ENCODE peak calls at places on chromosomes 5 and 9, in six cellular contexts. One of them, this sample, is unnamed.
A peak's percentile ranks its signal among the peaks of the same experiment; 100 is the strongest.

GRCh38 chr5:74334034-74334433 is 306.5 kb downstream of the ENC1 start:
- DNase-seq in neuronal stem cell: no peak
- DNase-seq in SJSA1: no peak
- DNase-seq in foreskin keratinocyte: no peak
- DNase-seq in CD4-positive, alpha-beta T cell: no peak
- DNase-seq in GM12878: no peak
- DNase-seq in this sample: no peak

GRCh38 chr9:30799527-30800101 is 1584.8 kb upstream of the ACO1 start:
- DNase-seq in CD4-positive, alpha-beta T cell: no peak
- DNase-seq in neuronal stem cell: no peak
- DNase-seq in foreskin keratinocyte: no peak
- DNase-seq in SJSA1: no peak
- DNase-seq in GM12878: no peak
- DNase-seq in this sample: peak; percentile 21

GRCh38 chr5:97909541-97909940 is 726.5 kb upstream of the RIOK2 start:
- DNase-seq in foreskin keratinocyte: peak; percentile 75
- DNase-seq in CD4-positive, alpha-beta T cell: no peak
- DNase-seq in neuronal stem cell: no peak
- DNase-seq in SJSA1: no peak
- DNase-seq in GM12878: no peak
- DNase-seq in this sample: no peak

GRCh38 chr9:116605060-116605459 is 82.0 kb upstream of the TRIM32 start:
- DNase-seq in neuronal stem cell: no peak
- DNase-seq in GM12878: no peak
- DNase-seq in CD4-positive, alpha-beta T cell: no peak
- DNase-seq in foreskin keratinocyte: no peak
- DNase-seq in SJSA1: no peak
- DNase-seq in this sample: peak; percentile 12

GRCh38 chr5:123344819-123345426 is 78.3 kb downstream of the CEP120 start:
- DNase-seq in foreskin keratinocyte: peak; percentile 28
- DNase-seq in neuronal stem cell: peak; percentile 2
- DNase-seq in CD4-positive, alpha-beta T cell: no peak
- DNase-seq in SJSA1: no peak
- DNase-seq in GM12878: no peak
- DNase-seq in this sample: no peak

GRCh38 chr5:13932561-13932960 is 11.9 kb downstream of the DNAH5 start:
- DNase-seq in neuronal stem cell: no peak
- DNase-seq in foreskin keratinocyte: peak; percentile 98
- DNase-seq in GM12878: no peak
- DNase-seq in SJSA1: no peak
- DNase-seq in CD4-positive, alpha-beta T cell: no peak
- DNase-seq in this sample: no peak

GRCh38 chr5:164336276-164336675 is 830.9 kb downstream of the MAT2B start:
- DNase-seq in SJSA1: no peak
- DNase-seq in GM12878: no peak
- DNase-seq in foreskin keratinocyte: no peak
- DNase-seq in neuronal stem cell: no peak
- DNase-seq in CD4-positive, alpha-beta T cell: no peak
- DNase-seq in this sample: no peak

GRCh38 chr9:86246752-86247161 is 12.7 kb downstream of the C9orf153 start:
- DNase-seq in neuronal stem cell: no peak
- DNase-seq in SJSA1: no peak
- DNase-seq in GM12878: peak; percentile 80
- DNase-seq in CD4-positive, alpha-beta T cell: no peak
- DNase-seq in foreskin keratinocyte: no peak
- DNase-seq in this sample: no peak

GRCh38 chr5:173123416-173123815 is 20.9 kb upstream of the BNIP1 start:
- DNase-seq in foreskin keratinocyte: no peak
- DNase-seq in neuronal stem cell: no peak
- DNase-seq in SJSA1: no peak
- DNase-seq in GM12878: no peak
- DNase-seq in CD4-positive, alpha-beta T cell: no peak
- DNase-seq in this sample: no peak

GRCh38 chr9:31355965-31356364 is 1028.5 kb upstream of the ACO1 start:
- DNase-seq in CD4-positive, alpha-beta T cell: no peak
- DNase-seq in GM12878: no peak
- DNase-seq in SJSA1: no peak
- DNase-seq in neuronal stem cell: no peak
- DNase-seq in foreskin keratinocyte: no peak
- DNase-seq in this sample: no peak

GRCh38 chr9:31034311-31034710 is 1350.1 kb upstream of the ACO1 start:
- DNase-seq in CD4-positive, alpha-beta T cell: no peak
- DNase-seq in SJSA1: no peak
- DNase-seq in foreskin keratinocyte: no peak
- DNase-seq in GM12878: no peak
- DNase-seq in neuronal stem cell: no peak
- DNase-seq in this sample: no peak

GRCh38 chr9:126617003-126617739 is 3.4 kb downstream of the LMX1B start:
- DNase-seq in CD4-positive, alpha-beta T cell: no peak
- DNase-seq in SJSA1: no peak
- DNase-seq in GM12878: no peak
- DNase-seq in neuronal stem cell: no peak
- DNase-seq in foreskin keratinocyte: no peak
- DNase-seq in this sample: no peak

GRCh38 chr5:135307143-135307903 is 91.7 kb downstream of the MACROH2A1 start:
- DNase-seq in foreskin keratinocyte: no peak
- DNase-seq in SJSA1: peak; percentile 45
- DNase-seq in GM12878: no peak
- DNase-seq in CD4-positive, alpha-beta T cell: no peak
- DNase-seq in neuronal stem cell: peak; percentile 66
- DNase-seq in this sample: no peak

GRCh38 chr9:128175743-128176142 is 15.6 kb downstream of the CIZ1 start:
- DNase-seq in SJSA1: no peak
- DNase-seq in GM12878: no peak
- DNase-seq in neuronal stem cell: no peak
- DNase-seq in foreskin keratinocyte: no peak
- DNase-seq in CD4-positive, alpha-beta T cell: no peak
- DNase-seq in this sample: no peak

GRCh38 chr9:82810902-82811301 is 252.0 kb downstream of the RASEF start:
- DNase-seq in GM12878: no peak
- DNase-seq in foreskin keratinocyte: peak; percentile 88
- DNase-seq in CD4-positive, alpha-beta T cell: no peak
- DNase-seq in SJSA1: no peak
- DNase-seq in neuronal stem cell: no peak
- DNase-seq in this sample: no peak

GRCh38 chr9:24464321-24464951 is 81.3 kb downstream of the IZUMO3 start:
- DNase-seq in SJSA1: no peak
- DNase-seq in foreskin keratinocyte: peak; percentile 58
- DNase-seq in GM12878: no peak
- DNase-seq in CD4-positive, alpha-beta T cell: no peak
- DNase-seq in neuronal stem cell: no peak
- DNase-seq in this sample: no peak

GRCh38 chr5:107580902-107581823 is 89.6 kb downstream of the EFNA5 start:
- DNase-seq in CD4-positive, alpha-beta T cell: no peak
- DNase-seq in neuronal stem cell: no peak
- DNase-seq in GM12878: no peak
- DNase-seq in foreskin keratinocyte: no peak
- DNase-seq in SJSA1: no peak
- DNase-seq in this sample: no peak

GRCh38 chr5:115379622-115380344 is 83.3 kb upstream of the CCDC112 start:
- DNase-seq in GM12878: peak; percentile 24
- DNase-seq in SJSA1: no peak
- DNase-seq in foreskin keratinocyte: peak; percentile 87
- DNase-seq in neuronal stem cell: no peak
- DNase-seq in CD4-positive, alpha-beta T cell: no peak
- DNase-seq in this sample: no peak

GRCh38 chr9:11417782-11418181 is 805.0 kb upstream of the PTPRD start:
- DNase-seq in foreskin keratinocyte: no peak
- DNase-seq in GM12878: no peak
- DNase-seq in neuronal stem cell: no peak
- DNase-seq in CD4-positive, alpha-beta T cell: no peak
- DNase-seq in SJSA1: no peak
- DNase-seq in this sample: no peak

GRCh38 chr9:1978941-1979340 is 36.2 kb upstream of the SMARCA2 start:
- DNase-seq in GM12878: no peak
- DNase-seq in SJSA1: no peak
- DNase-seq in CD4-positive, alpha-beta T cell: no peak
- DNase-seq in neuronal stem cell: no peak
- DNase-seq in foreskin keratinocyte: peak; percentile 36
- DNase-seq in this sample: no peak

GRCh38 chr5:96344678-96345612 is 88.1 kb downstream of the PCSK1 start:
- DNase-seq in CD4-positive, alpha-beta T cell: no peak
- DNase-seq in foreskin keratinocyte: peak; percentile 48
- DNase-seq in SJSA1: no peak
- DNase-seq in GM12878: peak; percentile 59
- DNase-seq in neuronal stem cell: peak; percentile 39
- DNase-seq in this sample: no peak

GRCh38 chr9:16312116-16312515 is 558.4 kb downstream of the BNC2 start:
- DNase-seq in foreskin keratinocyte: no peak
- DNase-seq in CD4-positive, alpha-beta T cell: no peak
- DNase-seq in SJSA1: no peak
- DNase-seq in GM12878: no peak
- DNase-seq in neuronal stem cell: no peak
- DNase-seq in this sample: no peak

GRCh38 chr5:91641730-91642350 is 258.7 kb upstream of the ARRDC3 start:
- DNase-seq in foreskin keratinocyte: peak; percentile 18
- DNase-seq in SJSA1: no peak
- DNase-seq in CD4-positive, alpha-beta T cell: no peak
- DNase-seq in neuronal stem cell: peak; percentile 62
- DNase-seq in GM12878: no peak
- DNase-seq in this sample: no peak

GRCh38 chr5:168747987-168748777 is 169.0 kb upstream of the PANK3 start:
- DNase-seq in CD4-positive, alpha-beta T cell: no peak
- DNase-seq in foreskin keratinocyte: no peak
- DNase-seq in GM12878: no peak
- DNase-seq in SJSA1: peak; percentile 72
- DNase-seq in neuronal stem cell: peak; percentile 66
- DNase-seq in this sample: no peak

GRCh38 chr9:83698976-83699585 is 8.7 kb downstream of the UBQLN1 start:
- DNase-seq in CD4-positive, alpha-beta T cell: no peak
- DNase-seq in GM12878: no peak
- DNase-seq in SJSA1: no peak
- DNase-seq in foreskin keratinocyte: no peak
- DNase-seq in neuronal stem cell: no peak
- DNase-seq in this sample: no peak

GRCh38 chr5:157545911-157546310 is 29.7 kb downstream of the ADAM19 start:
- DNase-seq in foreskin keratinocyte: no peak
- DNase-seq in GM12878: no peak
- DNase-seq in CD4-positive, alpha-beta T cell: no peak
- DNase-seq in SJSA1: no peak
- DNase-seq in neuronal stem cell: no peak
- DNase-seq in this sample: no peak

GRCh38 chr5:162268694-162269481 is 201.3 kb downstream of the GABRG2 start:
- DNase-seq in CD4-positive, alpha-beta T cell: no peak
- DNase-seq in foreskin keratinocyte: no peak
- DNase-seq in GM12878: no peak
- DNase-seq in neuronal stem cell: no peak
- DNase-seq in SJSA1: no peak
- DNase-seq in this sample: no peak

GRCh38 chr9:88259041-88259440 is 120.8 kb upstream of the SPATA31C2 start:
- DNase-seq in neuronal stem cell: no peak
- DNase-seq in SJSA1: no peak
- DNase-seq in GM12878: no peak
- DNase-seq in foreskin keratinocyte: no peak
- DNase-seq in CD4-positive, alpha-beta T cell: no peak
- DNase-seq in this sample: no peak
- H3K27ac ChIP-seq in neuronal stem cell: no peak overlapping the region
- H3K27ac ChIP-seq in SJSA1: no peak overlapping the region
- H3K27ac ChIP-seq in GM12878: no peak overlapping the region
- H3K27ac ChIP-seq in foreskin keratinocyte: no peak overlapping the region
- H3K27ac ChIP-seq in CD4-positive, alpha-beta T cell: no peak overlapping the region
- H3K27ac ChIP-seq in this sample: no peak overlapping the region

GRCh38 chr5:172075655-172076054 is 69.2 kb upstream of the FBXW11 start:
- DNase-seq in SJSA1: no peak
- DNase-seq in foreskin keratinocyte: no peak
- DNase-seq in CD4-positive, alpha-beta T cell: no peak
- DNase-seq in GM12878: no peak
- DNase-seq in neuronal stem cell: no peak
- DNase-seq in this sample: no peak

GRCh38 chr5:172078027-172078426 is 71.6 kb upstream of the FBXW11 start:
- DNase-seq in neuronal stem cell: no peak
- DNase-seq in CD4-positive, alpha-beta T cell: no peak
- DNase-seq in GM12878: no peak
- DNase-seq in SJSA1: no peak
- DNase-seq in foreskin keratinocyte: no peak
- DNase-seq in this sample: no peak

GRCh38 chr5:172082180-172082579 is 75.7 kb upstream of the FBXW11 start:
- DNase-seq in neuronal stem cell: no peak
- DNase-seq in SJSA1: no peak
- DNase-seq in CD4-positive, alpha-beta T cell: no peak
- DNase-seq in foreskin keratinocyte: no peak
- DNase-seq in GM12878: no peak
- DNase-seq in this sample: no peak

GRCh38 chr5:172076783-172077244 is 70.4 kb upstream of the FBXW11 start:
- DNase-seq in CD4-positive, alpha-beta T cell: no peak
- DNase-seq in foreskin keratinocyte: peak; percentile 26
- DNase-seq in neuronal stem cell: no peak
- DNase-seq in GM12878: no peak
- DNase-seq in SJSA1: no peak
- DNase-seq in this sample: no peak

GRCh38 chr5:172078726-172079345 is 72.4 kb upstream of the FBXW11 start:
- DNase-seq in CD4-positive, alpha-beta T cell: no peak
- DNase-seq in SJSA1: no peak
- DNase-seq in neuronal stem cell: no peak
- DNase-seq in GM12878: no peak
- DNase-seq in foreskin keratinocyte: no peak
- DNase-seq in this sample: peak; percentile 31
- H3K27ac ChIP-seq in CD4-positive, alpha-beta T cell: no peak overlapping the region
- H3K27ac ChIP-seq in SJSA1: no peak overlapping the region
- H3K27ac ChIP-seq in neuronal stem cell: no peak overlapping the region
- H3K27ac ChIP-seq in GM12878: no peak overlapping the region
- H3K27ac ChIP-seq in foreskin keratinocyte: no peak overlapping the region
- H3K27ac ChIP-seq in this sample: no peak overlapping the region

GRCh38 chr9:133120343-133121199 is 469 bp downstream of the RALGDS start:
- DNase-seq in SJSA1: no peak
- DNase-seq in GM12878: no peak
- DNase-seq in neuronal stem cell: no peak
- DNase-seq in foreskin keratinocyte: no peak
- DNase-seq in CD4-positive, alpha-beta T cell: peak; percentile 25
- DNase-seq in this sample: no peak
- H3K27ac ChIP-seq in SJSA1: no peak overlapping the region
- H3K27ac ChIP-seq in GM12878: peak overlapping the region; percentile 28
- H3K27ac ChIP-seq in neuronal stem cell: peak overlapping the region; percentile 21
- H3K27ac ChIP-seq in foreskin keratinocyte: peak overlapping the region; percentile 68
- H3K27ac ChIP-seq in CD4-positive, alpha-beta T cell: peak overlapping the region; percentile 55
- H3K27ac ChIP-seq in this sample: peak overlapping the region; percentile 97

GRCh38 chr9:34374905-34375552 is 1.7 kb downstream of the MYORG start:
- DNase-seq in SJSA1: no peak
- DNase-seq in GM12878: no peak
- DNase-seq in neuronal stem cell: no peak
- DNase-seq in CD4-positive, alpha-beta T cell: no peak
- DNase-seq in foreskin keratinocyte: no peak
- DNase-seq in this sample: no peak

GRCh38 chr9:34377402-34377741 is 674 bp upstream of the MYORG start:
- DNase-seq in foreskin keratinocyte: no peak
- DNase-seq in CD4-positive, alpha-beta T cell: no peak
- DNase-seq in neuronal stem cell: no peak
- DNase-seq in GM12878: no peak
- DNase-seq in SJSA1: no peak
- DNase-seq in this sample: no peak

GRCh38 chr9:34374339-34374738 is 2.4 kb downstream of the MYORG start:
- DNase-seq in CD4-positive, alpha-beta T cell: no peak
- DNase-seq in SJSA1: no peak
- DNase-seq in GM12878: no peak
- DNase-seq in foreskin keratinocyte: no peak
- DNase-seq in neuronal stem cell: no peak
- DNase-seq in this sample: no peak

GRCh38 chr9:34376596-34377401 is at the start of gene MYORG:
- DNase-seq in neuronal stem cell: peak; percentile 76
- DNase-seq in SJSA1: peak; percentile 91
- DNase-seq in GM12878: peak; percentile 82
- DNase-seq in CD4-positive, alpha-beta T cell: peak; percentile 93
- DNase-seq in foreskin keratinocyte: peak; percentile 93
- DNase-seq in this sample: peak; percentile 94

GRCh38 chr9:34375901-34376595 is 650 bp downstream of the MYORG start:
- DNase-seq in GM12878: no peak
- DNase-seq in neuronal stem cell: peak; percentile 17
- DNase-seq in foreskin keratinocyte: no peak
- DNase-seq in CD4-positive, alpha-beta T cell: peak; percentile 43
- DNase-seq in SJSA1: no peak
- DNase-seq in this sample: peak; percentile 32
- H3K27ac ChIP-seq in GM12878: no peak overlapping the region
- H3K27ac ChIP-seq in neuronal stem cell: no peak overlapping the region
- H3K27ac ChIP-seq in foreskin keratinocyte: no peak overlapping the region
- H3K27ac ChIP-seq in CD4-positive, alpha-beta T cell: no peak overlapping the region
- H3K27ac ChIP-seq in SJSA1: no peak overlapping the region
- H3K27ac ChIP-seq in this sample: peak overlapping the region; percentile 78